ENCODE peak calls at places on chromosomes 7 and 10, in four cellular contexts. R is cardiac muscle cell, I is A549, A is PC-3. T is an unnamed sample. For H3K9me3, the result is how much of the 10 kb centered on the place peaks cover.

GRCh38 chr10:120475844-120476791 is 19.1 kb downstream of the PLPP4 start:
- DNase-seq in R (no peak), I (no peak), A (no peak), T (no peak)

GRCh38 chr7:46107610-46108217 is 186.6 kb upstream of the IGFBP3 start:
- DNase-seq in R (no peak), I (no peak), A (no peak), T (no peak)

GRCh38 chr7:67341153-67341768 is 344.6 kb downstream of the TYW1 start:
- DNase-seq in R (no peak), I (no peak), A (no peak), T (no peak)

GRCh38 chr10:96831200-96831866 is 765 bp upstream of the LCOR start:
- DNase-seq in R (no peak), I (no peak), A (no peak), T (no peak)

GRCh38 chr7:84055904-84056615 is 138.5 kb downstream of the SEMA3A start:
- DNase-seq in R (no peak), I (no peak), A (peak), T (no peak)

GRCh38 chr7:55457801-55458200 is 92.7 kb downstream of the LANCL2 start:
- DNase-seq in R (no peak), I (no peak), A (no peak), T (no peak)

GRCh38 chr10:84296071-84296981 is 32.1 kb upstream of the CCSER2 start:
- DNase-seq in R (peak), I (no peak), A (no peak), T (no peak)

GRCh38 chr7:144378651-144379050 is 23.4 kb downstream of the ARHGEF5 start:
- DNase-seq in R (no peak), I (no peak), A (no peak), T (no peak)

GRCh38 chr10:103757531-103758293 is 97.7 kb downstream of the SH3PXD2A start:
- DNase-seq in R (peak), I (peak), A (peak), T (peak)

GRCh38 chr7:22860784-22861482 is 38.3 kb upstream of the TOMM7 start:
- DNase-seq in R (no peak), I (peak), A (peak), T (no peak)

GRCh38 chr7:121994625-121995410 is 121.9 kb downstream of the PTPRZ1 start:
- DNase-seq in R (peak), I (peak), A (peak), T (peak)

GRCh38 chr10:3030765-3031164 is 36.6 kb upstream of the PFKP start:
- DNase-seq in R (no peak), I (no peak), A (no peak), T (no peak)

GRCh38 chr7:47470567-47471357 is 111.1 kb downstream of the TNS3 start:
- DNase-seq in R (no peak), I (peak), A (no peak), T (peak)

GRCh38 chr7:71633571-71634008 is 501.6 kb downstream of the GALNT17 start:
- DNase-seq in R (peak), I (peak), A (peak), T (no peak)

GRCh38 chr7:33666526-33666925 is 238.8 kb upstream of the BMPER start:
- DNase-seq in R (no peak), I (no peak), A (peak), T (no peak)

GRCh38 chr10:125911990-125912389 is 15.6 kb downstream of the FANK1 start:
- DNase-seq in R (no peak), I (no peak), A (peak), T (peak)

GRCh38 chr10:35126530-35127288 is at the start of gene CREM:
- DNase-seq in R (peak), I (peak), A (peak), T (peak)

GRCh38 chr10:91797874-91798735 is at the start of gene TNKS2:
- DNase-seq in R (peak), I (peak), A (peak), T (peak)
- TF ChIP-seq CTCF in R (no peak), I (no peak), A (no peak), T (no peak)

DNA sequence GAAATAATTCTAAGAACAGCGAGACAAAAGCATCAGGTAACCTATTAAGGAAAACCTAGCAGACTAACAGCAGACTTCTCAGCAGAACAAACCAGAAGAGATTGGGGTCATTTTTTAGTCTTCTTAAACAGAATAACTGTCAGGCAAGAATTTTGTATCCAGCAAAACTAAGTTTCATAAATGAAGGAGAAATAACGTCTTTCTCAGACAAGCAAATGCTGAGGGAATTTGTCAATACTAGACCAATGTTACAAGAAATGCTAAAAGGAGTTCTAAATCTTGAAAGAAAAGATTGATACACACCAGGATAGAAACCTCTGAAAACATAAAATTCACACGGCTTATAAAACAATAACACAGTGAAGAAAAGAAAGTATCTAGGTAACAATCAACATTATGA is 22.6 kb downstream of the BICC1 start:
- DNase-seq in R (no peak), I (no peak), A (no peak), T (no peak)
- H3K9me3 ChIP-seq in R (under half), I (half or more), A (under half), T (under half)

DNA sequence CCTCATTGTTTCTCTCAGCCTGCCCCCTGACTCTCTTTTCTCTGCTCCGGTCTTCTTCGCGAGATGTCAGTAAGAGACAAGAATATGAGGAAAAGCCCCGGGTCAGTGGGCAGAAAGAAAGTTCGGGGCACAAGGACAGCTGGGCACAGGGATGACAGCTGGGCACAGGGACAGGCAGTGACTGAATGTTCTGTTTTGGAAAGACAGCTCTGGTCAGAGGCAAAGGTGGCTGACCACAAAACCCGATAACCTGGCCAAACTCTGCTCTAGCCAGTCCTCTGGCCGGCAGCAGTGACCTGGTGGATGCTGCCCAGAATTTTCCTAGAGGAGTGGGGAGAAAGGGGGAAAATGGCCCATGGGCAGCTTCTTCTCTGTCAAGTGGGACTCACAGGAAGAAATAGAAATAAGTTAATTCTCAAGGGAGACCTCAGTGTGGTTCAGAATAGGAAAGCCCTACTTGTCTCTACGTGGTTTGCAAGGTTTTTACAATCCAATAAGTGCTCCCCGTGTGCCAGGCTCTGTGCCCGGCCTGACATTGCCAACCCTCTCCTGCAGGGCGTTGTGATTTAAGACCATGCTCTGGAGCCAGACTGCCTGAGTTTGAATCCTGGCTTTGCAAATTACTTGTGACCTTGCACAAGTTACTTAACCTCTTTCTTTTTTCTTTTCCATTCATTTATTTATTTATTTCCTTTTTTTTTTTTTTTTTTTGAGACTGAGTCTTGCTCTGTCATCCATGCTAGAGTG is 110.6 kb upstream of the ZNF716 start:
- DNase-seq in R (no peak), I (no peak), A (no peak), T (no peak)
- TF ChIP-seq CTCF in R (no peak), I (no peak), A (no peak), T (no peak)

DNA sequence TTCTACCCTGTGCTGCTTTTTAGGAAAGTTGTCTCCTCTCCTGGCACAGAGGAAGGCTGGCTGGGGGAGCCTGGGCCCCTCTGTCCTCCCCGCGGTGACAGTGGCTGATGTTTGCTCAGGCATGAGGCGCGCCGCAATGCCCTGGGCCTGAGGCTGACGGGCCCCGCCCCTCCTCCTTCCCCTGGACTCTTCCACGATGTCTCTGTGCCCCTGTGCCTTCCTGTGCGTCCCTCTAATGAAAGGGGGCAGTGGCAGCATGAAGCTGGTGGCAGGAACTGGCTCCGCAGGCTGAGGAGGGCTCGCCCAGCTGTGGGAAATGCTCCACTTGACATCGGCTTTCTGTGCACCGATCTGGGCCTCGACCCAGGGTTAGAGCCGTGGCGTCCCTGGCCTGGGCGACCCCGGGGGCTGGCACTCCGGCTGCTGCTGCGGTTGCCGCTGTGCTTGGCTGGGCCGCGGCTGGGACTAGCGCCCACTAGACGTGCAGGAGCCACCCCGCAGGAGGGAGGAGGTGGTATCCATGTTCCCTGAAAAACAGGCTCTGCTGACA is 67.9 kb downstream of the ZNF680 start:
- DNase-seq in R (peak), I (no peak), A (no peak), T (no peak)
- H3K9me3 ChIP-seq in R (under half), I (under half), A (under half), T (under half)

GRCh38 chr10:25285809-25286208 is 111.0 kb downstream of the GPR158 start:
- DNase-seq in R (no peak), I (no peak), A (no peak), T (no peak)
- TF ChIP-seq CTCF in R (no peak), I (no peak), A (no peak), T (no peak)

GRCh38 chr7:158329014-158329610 is 258.5 kb downstream of the PTPRN2 start:
- DNase-seq in R (no peak), I (no peak), A (no peak), T (no peak)
- H3K9me3 ChIP-seq in R (under half), I (under half), A (under half), T (under half)

GRCh38 chr7:2102375-2102723 is 130.4 kb downstream of the MAD1L1 start:
- DNase-seq in R (no peak), I (no peak), A (no peak), T (no peak)

GRCh38 chr7:2101630-2102374 is 130.9 kb downstream of the MAD1L1 start:
- DNase-seq in R (no peak), I (no peak), A (no peak), T (no peak)

GRCh38 chr7:2099036-2099957 is 133.4 kb downstream of the MAD1L1 start:
- DNase-seq in R (peak), I (no peak), A (no peak), T (no peak)

GRCh38 chr7:2098496-2098895 is 134.2 kb downstream of the MAD1L1 start:
- DNase-seq in R (no peak), I (no peak), A (no peak), T (no peak)

DNA sequence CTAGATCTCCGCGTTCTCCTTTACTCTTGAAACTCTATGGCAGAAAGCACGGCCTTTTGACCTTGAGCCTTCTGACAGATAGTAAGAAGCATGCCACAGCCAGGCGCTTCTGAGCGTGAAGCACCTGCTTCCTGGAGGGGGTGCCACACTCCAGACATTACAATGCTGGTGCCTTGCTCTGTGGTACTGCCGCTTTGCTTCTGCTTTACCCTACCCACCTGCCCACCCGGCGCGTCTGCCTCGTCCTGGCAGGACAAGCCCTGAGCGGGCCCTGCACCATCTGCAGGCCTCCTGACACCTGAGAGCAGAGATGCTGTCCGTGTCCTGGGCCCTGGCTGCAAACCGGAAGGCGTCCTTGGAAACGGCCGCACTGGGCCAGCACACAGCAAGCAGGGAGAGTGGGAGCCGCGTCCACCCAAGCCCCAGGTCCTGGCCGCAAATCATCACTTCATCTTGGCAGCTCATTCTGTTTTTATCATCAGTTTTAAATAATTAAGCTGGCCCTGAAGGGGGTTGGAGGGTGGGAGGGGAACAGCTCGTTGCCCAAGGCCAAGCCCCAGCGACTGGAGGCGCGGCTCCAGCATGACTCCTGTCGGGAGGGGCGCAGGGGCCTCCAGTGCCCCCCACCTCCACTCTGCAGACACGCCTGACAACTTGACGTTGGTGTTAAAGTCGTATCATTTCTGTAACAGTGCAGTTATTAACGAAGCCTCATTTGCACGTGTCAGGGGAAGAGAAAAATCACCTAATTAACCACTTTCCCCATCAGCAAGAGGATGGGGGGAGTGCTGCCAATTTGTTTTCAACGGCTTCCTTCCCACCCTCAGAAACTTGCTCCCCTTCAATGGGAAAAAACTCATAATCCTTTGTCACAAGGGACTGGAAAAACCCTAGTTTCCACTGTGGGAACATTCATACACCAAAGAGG is 132.2 kb downstream of the MAD1L1 start:
- DNase-seq in R (no peak), I (no peak), A (peak), T (no peak)
- TF ChIP-seq CTCF in R (no peak), I (no peak), A (no peak), T (no peak)

GRCh38 chr10:38103754-38104153 is 9.6 kb downstream of the ZNF37A start:
- DNase-seq in R (no peak), I (no peak), A (no peak), T (no peak)
- H3K9me3 ChIP-seq in R (under half), I (half or more), A (under half), T (under half)

GRCh38 chr7:133275008-133275407 is 22.1 kb downstream of the EXOC4 start:
- DNase-seq in R (no peak), I (no peak), A (peak), T (no peak)
- TF ChIP-seq CTCF in R (no peak), I (no peak), A (peak), T (no peak)

GRCh38 chr10:131158695-131159094 is 152.8 kb downstream of the TCERG1L start:
- DNase-seq in R (no peak), I (no peak), A (no peak), T (no peak)
- H3K9me3 ChIP-seq in R (under half), I (under half), A (under half), T (under half)

T was measured in colonic mucosa.